ENCODE peak calls at places on chromosomes 2 and 18, in eight cellular contexts. One of them, this sample, is unnamed.

GRCh38 chr2:32355976-32356734 is 668 bp upstream of the BIRC6 start:
- DNase-seq in left lung: no peak
- DNase-seq in T follicular helper cell: no peak
- DNase-seq in central memory CD4-positive, alpha-beta T cell: peak; percentile 1
- DNase-seq in CD8-positive, alpha-beta T cell: no peak
- DNase-seq in GM06990: no peak
- DNase-seq in HL-60: no peak
- DNase-seq in stimulated activated CD4-positive, alpha-beta T cell treated with anti-CD3 and anti-CD28 coated beads, Interleukin-2, amount 100 ng/mL, for 48 hours: no peak
- DNase-seq in this sample: no peak

GRCh38 chr18:13910986-13911385 is 4.3 kb downstream of the MC2R start:
- DNase-seq in left lung: no peak
- DNase-seq in T follicular helper cell: no peak
- DNase-seq in central memory CD4-positive, alpha-beta T cell: no peak
- DNase-seq in CD8-positive, alpha-beta T cell: no peak
- DNase-seq in GM06990: no peak
- DNase-seq in HL-60: no peak
- DNase-seq in stimulated activated CD4-positive, alpha-beta T cell treated with anti-CD3 and anti-CD28 coated beads, Interleukin-2, amount 100 ng/mL, for 48 hours: no peak
- DNase-seq in this sample: no peak

GRCh38 chr18:10420561-10421352 is 33.7 kb upstream of the APCDD1 start:
- DNase-seq in left lung: no peak
- DNase-seq in T follicular helper cell: no peak
- DNase-seq in central memory CD4-positive, alpha-beta T cell: no peak
- DNase-seq in CD8-positive, alpha-beta T cell: no peak
- DNase-seq in GM06990: no peak
- DNase-seq in HL-60: no peak
- DNase-seq in stimulated activated CD4-positive, alpha-beta T cell treated with anti-CD3 and anti-CD28 coated beads, Interleukin-2, amount 100 ng/mL, for 48 hours: no peak
- DNase-seq in this sample: no peak

GRCh38 chr18:26091047-26091630 is 726 bp upstream of the SS18 start:
- DNase-seq in left lung: peak; percentile 65
- DNase-seq in T follicular helper cell: no peak
- DNase-seq in central memory CD4-positive, alpha-beta T cell: no peak
- DNase-seq in CD8-positive, alpha-beta T cell: no peak
- DNase-seq in GM06990: no peak
- DNase-seq in HL-60: peak; percentile 31
- DNase-seq in stimulated activated CD4-positive, alpha-beta T cell treated with anti-CD3 and anti-CD28 coated beads, Interleukin-2, amount 100 ng/mL, for 48 hours: no peak
- DNase-seq in this sample: peak; percentile 51

GRCh38 chr2:241563031-241563507 is 4.5 kb downstream of the BOK start:
- DNase-seq in left lung: peak; percentile 31
- DNase-seq in T follicular helper cell: no peak
- DNase-seq in central memory CD4-positive, alpha-beta T cell: no peak
- DNase-seq in CD8-positive, alpha-beta T cell: no peak
- DNase-seq in GM06990: no peak
- DNase-seq in HL-60: no peak
- DNase-seq in stimulated activated CD4-positive, alpha-beta T cell treated with anti-CD3 and anti-CD28 coated beads, Interleukin-2, amount 100 ng/mL, for 48 hours: no peak
- DNase-seq in this sample: no peak

GRCh38 chr18:61413388-61413787 is 80.2 kb downstream of the CDH20 start:
- DNase-seq in left lung: no peak
- DNase-seq in T follicular helper cell: no peak
- DNase-seq in central memory CD4-positive, alpha-beta T cell: no peak
- DNase-seq in CD8-positive, alpha-beta T cell: no peak
- DNase-seq in GM06990: no peak
- DNase-seq in HL-60: no peak
- DNase-seq in stimulated activated CD4-positive, alpha-beta T cell treated with anti-CD3 and anti-CD28 coated beads, Interleukin-2, amount 100 ng/mL, for 48 hours: no peak
- DNase-seq in this sample: no peak

GRCh38 chr2:192194065-192194865 is 468 bp downstream of the TMEFF2 start:
- DNase-seq in left lung: no peak
- DNase-seq in T follicular helper cell: no peak
- DNase-seq in central memory CD4-positive, alpha-beta T cell: peak; percentile 6
- DNase-seq in CD8-positive, alpha-beta T cell: no peak
- DNase-seq in GM06990: no peak
- DNase-seq in HL-60: no peak
- DNase-seq in stimulated activated CD4-positive, alpha-beta T cell treated with anti-CD3 and anti-CD28 coated beads, Interleukin-2, amount 100 ng/mL, for 48 hours: peak; percentile 16
- DNase-seq in this sample: no peak

GRCh38 chr2:233141888-233142287 is 81.7 kb downstream of the INPP5D start:
- DNase-seq in left lung: no peak
- DNase-seq in T follicular helper cell: no peak
- DNase-seq in central memory CD4-positive, alpha-beta T cell: no peak
- DNase-seq in CD8-positive, alpha-beta T cell: no peak
- DNase-seq in GM06990: no peak
- DNase-seq in HL-60: no peak
- DNase-seq in stimulated activated CD4-positive, alpha-beta T cell treated with anti-CD3 and anti-CD28 coated beads, Interleukin-2, amount 100 ng/mL, for 48 hours: no peak
- DNase-seq in this sample: no peak

GRCh38 chr2:230868947-230869690 is 4.4 kb downstream of the ITM2C start:
- DNase-seq in left lung: no peak
- DNase-seq in T follicular helper cell: no peak
- DNase-seq in central memory CD4-positive, alpha-beta T cell: no peak
- DNase-seq in CD8-positive, alpha-beta T cell: no peak
- DNase-seq in GM06990: no peak
- DNase-seq in HL-60: no peak
- DNase-seq in stimulated activated CD4-positive, alpha-beta T cell treated with anti-CD3 and anti-CD28 coated beads, Interleukin-2, amount 100 ng/mL, for 48 hours: no peak
- DNase-seq in this sample: no peak

GRCh38 chr2:219281588-219281987 is 2.4 kb downstream of the DNAJB2 start:
- DNase-seq in left lung: no peak
- DNase-seq in T follicular helper cell: no peak
- DNase-seq in central memory CD4-positive, alpha-beta T cell: no peak
- DNase-seq in CD8-positive, alpha-beta T cell: no peak
- DNase-seq in GM06990: no peak
- DNase-seq in HL-60: no peak
- DNase-seq in stimulated activated CD4-positive, alpha-beta T cell treated with anti-CD3 and anti-CD28 coated beads, Interleukin-2, amount 100 ng/mL, for 48 hours: no peak
- DNase-seq in this sample: no peak

GRCh38 chr2:37793004-37793403 is 121.6 kb upstream of the CDC42EP3 start:
- DNase-seq in left lung: no peak
- DNase-seq in T follicular helper cell: no peak
- DNase-seq in central memory CD4-positive, alpha-beta T cell: no peak
- DNase-seq in CD8-positive, alpha-beta T cell: no peak
- DNase-seq in GM06990: no peak
- DNase-seq in HL-60: no peak
- DNase-seq in stimulated activated CD4-positive, alpha-beta T cell treated with anti-CD3 and anti-CD28 coated beads, Interleukin-2, amount 100 ng/mL, for 48 hours: no peak
- DNase-seq in this sample: no peak

GRCh38 chr18:37577051-37577611 is 11.5 kb upstream of the CELF4 start:
- DNase-seq in left lung: no peak
- DNase-seq in T follicular helper cell: no peak
- DNase-seq in central memory CD4-positive, alpha-beta T cell: no peak
- DNase-seq in CD8-positive, alpha-beta T cell: no peak
- DNase-seq in GM06990: no peak
- DNase-seq in HL-60: no peak
- DNase-seq in stimulated activated CD4-positive, alpha-beta T cell treated with anti-CD3 and anti-CD28 coated beads, Interleukin-2, amount 100 ng/mL, for 48 hours: no peak
- DNase-seq in this sample: no peak